ENCODE peak calls at places on chromosomes 13 and 19, in ten cellular contexts. G, V, N, U, E, D, W, X, L and Z are unnamed samples.

GRCh38 chr13:106367361-106367781 is 168.1 kb downstream of the EFNB2 start:
- DNase-seq in D (no peak), U (no peak), L (no peak), E (no peak), G (no peak), X (no peak), W (no peak), N (no peak), V (no peak), Z (no peak)

GRCh38 chr19:4754248-4754647 is 30.6 kb upstream of the DPP9 start:
- DNase-seq in U (no peak), V (no peak), X (no peak), E (no peak), W (no peak), D (no peak), L (no peak), G (no peak), N (no peak), Z (no peak)

GRCh38 chr19:3708207-3708931 is at the start of gene TJP3:
- DNase-seq in V (no peak), G (peak), N (no peak), W (peak), D (no peak), U (peak), L (no peak), E (no peak), X (peak), Z (no peak)

GRCh38 chr19:43814663-43815352 is 12.3 kb upstream of the ZNF283 start:
- DNase-seq in N (no peak), W (peak), L (no peak), G (no peak), D (peak), U (no peak), X (no peak), E (no peak), V (no peak), Z (no peak)

GRCh38 chr13:89165685-89166084 is 1494.5 kb downstream of the SLITRK5 start:
- DNase-seq in E (no peak), V (no peak), L (no peak), D (no peak), G (no peak), X (no peak), W (no peak), U (no peak), N (no peak), Z (no peak)

GRCh38 chr13:37194428-37194861 is 89.0 kb upstream of the CSNK1A1L start:
- DNase-seq in D (peak), U (peak), W (peak), X (peak), N (peak), L (no peak), E (no peak), V (no peak), G (no peak), Z (no peak)

GRCh38 chr19:919157-920050 is 2.3 kb downstream of the KISS1R start:
- DNase-seq in E (no peak), N (no peak), L (no peak), G (no peak), W (peak), D (no peak), X (peak), V (no peak), U (no peak), Z (no peak)

GRCh38 chr13:35923347-35923746 is 207.8 kb downstream of the DCLK1 start:
- DNase-seq in X (peak), D (peak), V (no peak), N (peak), G (no peak), L (no peak), W (peak), E (no peak), U (peak), Z (no peak)

GRCh38 chr19:46368116-46368515 is 21.2 kb downstream of the PPP5C start:
- DNase-seq in U (no peak), G (peak), L (no peak), X (no peak), V (no peak), W (no peak), N (no peak), D (no peak), E (no peak), Z (no peak)

GRCh38 chr13:113846639-113847318 is 17.1 kb downstream of the GAS6 start:
- DNase-seq in V (no peak), E (no peak), D (no peak), G (peak), N (no peak), U (no peak), X (peak), L (no peak), W (no peak), Z (no peak)

GRCh38 chr13:23741879-23742510 is 147.2 kb downstream of the MIPEP start:
- DNase-seq in G (no peak), L (no peak), N (no peak), U (no peak), D (peak), V (no peak), W (no peak), E (no peak), X (no peak), Z (no peak)

GRCh38 chr13:37364024-37364423 is 234.5 kb downstream of the POSTN start:
- DNase-seq in E (no peak), U (no peak), G (no peak), D (no peak), V (no peak), L (no peak), W (no peak), N (peak), X (no peak), Z (no peak)

GRCh38 chr13:112737329-112737728 is 47.5 kb downstream of the ATP11A start:
- DNase-seq in E (no peak), L (no peak), W (no peak), V (no peak), U (no peak), X (no peak), N (no peak), G (no peak), D (no peak), Z (no peak)

GRCh38 chr19:38046254-38047047 is 139.4 kb downstream of the SIPA1L3 start:
- DNase-seq in X (no peak), N (no peak), L (no peak), V (no peak), U (no peak), D (no peak), W (no peak), E (no peak), G (no peak), Z (no peak)

GRCh38 chr13:73835138-73835721 is 299.0 kb downstream of the KLF12 start:
- DNase-seq in G (no peak), D (peak), W (peak), V (no peak), E (no peak), N (peak), U (peak), X (peak), L (no peak), Z (no peak)

GRCh38 chr19:42214810-42215209 is 2.7 kb downstream of the DEDD2 start:
- DNase-seq in U (no peak), D (no peak), X (no peak), V (no peak), L (no peak), W (no peak), G (no peak), E (no peak), N (no peak), Z (no peak)

GRCh38 chr19:13962738-13963602 is 10.7 kb downstream of the DCAF15 start:
- DNase-seq in V (no peak), X (no peak), E (no peak), G (no peak), W (no peak), N (no peak), L (no peak), D (no peak), U (peak), Z (no peak)

GRCh38 chr13:41608111-41608510 is 150.8 kb downstream of the RGCC start:
- DNase-seq in V (no peak), L (no peak), D (no peak), G (no peak), X (no peak), E (no peak), U (no peak), W (no peak), N (no peak), Z (no peak)

GRCh38 chr13:77509221-77509620 is 26.3 kb upstream of the SCEL start:
- DNase-seq in D (no peak), U (peak), G (no peak), W (peak), L (no peak), N (no peak), E (no peak), V (no peak), X (no peak), Z (no peak)

GRCh38 chr19:18108897-18109296 is 11.3 kb downstream of the MAST3 start:
- DNase-seq in N (no peak), E (no peak), W (no peak), X (no peak), V (no peak), L (no peak), D (no peak), U (no peak), G (no peak), Z (no peak)

GRCh38 chr13:112198611-112199010 is 131.7 kb downstream of the SOX1 start:
- DNase-seq in D (no peak), G (no peak), W (no peak), U (no peak), V (no peak), E (no peak), X (no peak), N (no peak), L (no peak), Z (no peak)

GRCh38 chr13:31073859-31074718 is 87.6 kb downstream of the HSPH1 start:
- DNase-seq in X (no peak), U (peak), L (peak), D (no peak), N (no peak), E (no peak), G (no peak), V (no peak), W (peak), Z (no peak)

GRCh38 chr19:34416021-34416545 is 11.9 kb downstream of the PDCD2L start:
- DNase-seq in L (no peak), N (peak), U (peak), G (no peak), V (no peak), D (peak), W (peak), E (no peak), X (no peak), Z (no peak)

GRCh38 chr19:3668331-3669133 is 31.7 kb downstream of the PIP5K1C start:
- DNase-seq in L (no peak), U (peak), X (no peak), W (peak), G (no peak), V (no peak), N (no peak), D (no peak), E (no peak), Z (no peak)

GRCh38 chr19:38792250-38793111 is 3.5 kb downstream of the LGALS7B start:
- DNase-seq in V (no peak), W (peak), N (no peak), E (no peak), U (no peak), L (peak), X (no peak), G (no peak), D (no peak), Z (no peak)

GRCh38 chr19:16167055-16167454 is 6.3 kb downstream of the CIB3 start:
- DNase-seq in U (no peak), V (no peak), L (no peak), W (no peak), E (no peak), G (no peak), N (no peak), X (no peak), D (no peak), Z (no peak)

GRCh38 chr19:41515054-41515652 is 60.8 kb upstream of the CEACAM21 start:
- DNase-seq in W (no peak), D (no peak), G (no peak), E (no peak), L (no peak), X (no peak), V (no peak), N (no peak), U (no peak), Z (no peak)

GRCh38 chr19:18427752-18428131 is 8.5 kb downstream of the SSBP4 start:
- DNase-seq in E (no peak), W (no peak), U (no peak), D (no peak), X (no peak), N (no peak), V (no peak), G (no peak), L (no peak), Z (no peak)

GRCh38 chr19:55368701-55369563 is 1.3 kb downstream of the IL11 start:
- DNase-seq in U (peak), N (no peak), L (no peak), E (no peak), X (no peak), W (peak), V (no peak), D (peak), G (no peak), Z (no peak)

GRCh38 chr19:29001006-29001921 is 211.7 kb downstream of the UQCRFS1 start:
- DNase-seq in E (no peak), L (no peak), V (no peak), W (no peak), X (no peak), D (no peak), U (no peak), G (no peak), N (no peak), Z (no peak)

GRCh38 chr13:60838581-60838980 is 441.6 kb downstream of the TDRD3 start:
- DNase-seq in X (no peak), N (peak), G (no peak), V (no peak), E (no peak), L (no peak), U (peak), D (no peak), W (peak), Z (no peak)

GRCh38 chr19:4012092-4012974 is 4.8 kb downstream of the PIAS4 start:
- DNase-seq in L (no peak), G (peak), N (no peak), V (no peak), X (peak), W (no peak), D (no peak), E (no peak), U (no peak), Z (no peak)

GRCh38 chr19:3692141-3693029 is 7.9 kb downstream of the PIP5K1C start:
- DNase-seq in L (no peak), V (no peak), X (no peak), W (no peak), N (no peak), U (no peak), D (no peak), E (no peak), G (no peak), Z (no peak)

GRCh38 chr19:28737021-28737525 is 475.9 kb downstream of the UQCRFS1 start:
- DNase-seq in D (peak), V (no peak), N (peak), X (peak), U (peak), E (no peak), L (no peak), W (peak), G (no peak), Z (no peak)

GRCh38 chr19:47190167-47190727 is 40.8 kb downstream of the BBC3 start:
- DNase-seq in N (peak), D (peak), U (peak), L (peak), E (no peak), W (peak), G (peak), V (peak), X (no peak), Z (peak)

GRCh38 chr13:67416047-67416925 is 186.2 kb upstream of the PCDH9 start:
- DNase-seq in G (peak), E (no peak), N (peak), W (peak), L (no peak), D (peak), V (no peak), U (peak), X (no peak), Z (no peak)

GRCh38 chr19:31510635-31511034 is 161.4 kb upstream of the TSHZ3 start:
- DNase-seq in D (no peak), L (no peak), U (no peak), N (no peak), E (no peak), W (no peak), V (no peak), X (no peak), G (no peak), Z (no peak)